ENCODE peak calls at places on chromosome 7, in four cellular contexts. W is fibroblast of lung, S is mammary epithelial cell, B is B cell. E is an unnamed sample.

GRCh38 chr7:72447465-72448204 is 35.5 kb upstream of the CALN1 start:
- DNase-seq in B (no peak), S (no peak), W (no peak), E (no peak)

GRCh38 chr7:120819861-120820260 is 38.1 kb downstream of the TSPAN12 start:
- DNase-seq in W (no peak), B (no peak), S (no peak), E (no peak)

GRCh38 chr7:33050425-33051318 is 11.9 kb downstream of the NT5C3A start:
- DNase-seq in S (peak; percentile 35), W (peak; percentile 41), B (peak; percentile 61), E (peak; percentile 25)

GRCh38 chr7:66250711-66251110 is 45.6 kb downstream of the TPST1 start:
- DNase-seq in B (no peak), S (peak; percentile 99), W (peak; percentile 98), E (no peak)

GRCh38 chr7:80604436-80604835 is 34.0 kb upstream of the CD36 start:
- DNase-seq in B (no peak), W (no peak), S (no peak), E (no peak)

GRCh38 chr7:139855498-139856270 is 26.6 kb downstream of the TBXAS1 start:
- DNase-seq in B (peak; percentile 45), W (no peak), S (no peak), E (peak; percentile 62)

GRCh38 chr7:17408245-17408903 is 109.9 kb downstream of the AHR start:
- DNase-seq in W (peak; percentile 94), S (peak; percentile 93), B (no peak), E (no peak)

GRCh38 chr7:139075031-139075652 is 34.4 kb downstream of the ZC3HAV1 start:
- DNase-seq in W (peak; percentile 59), S (peak; percentile 53), B (peak; percentile 79), E (peak; percentile 76)

GRCh38 chr7:123372368-123372767 is 162.0 kb downstream of the IQUB start:
- DNase-seq in W (no peak), S (no peak), B (no peak), E (no peak)

GRCh38 chr7:139232893-139233292 is 1.9 kb downstream of the UBN2 start:
- DNase-seq in B (no peak), W (peak; percentile 40), S (peak; percentile 78), E (no peak)

GRCh38 chr7:65477326-65477725 is 103.7 kb downstream of the ZNF92 start:
- DNase-seq in B (no peak), W (no peak), S (no peak), E (no peak)

GRCh38 chr7:39306028-39306570 is 260.1 kb upstream of the YAE1 start:
- DNase-seq in S (no peak), B (no peak), W (no peak), E (no peak)

GRCh38 chr7:68689087-68689433 is 909.2 kb upstream of the AUTS2 start:
- DNase-seq in S (no peak), B (no peak), W (peak; percentile 12), E (no peak)

GRCh38 chr7:4200546-4201094 is 481.5 kb upstream of the FOXK1 start:
- DNase-seq in B (no peak), S (peak; percentile 32), W (no peak), E (no peak)

GRCh38 chr7:33185786-33186185 is 56.4 kb downstream of the BBS9 start:
- DNase-seq in S (peak; percentile 44), B (peak; percentile 48), W (peak; percentile 49), E (peak; percentile 46)

GRCh38 chr7:38335123-38335489 is 61.7 kb upstream of the TARP start:
- DNase-seq in S (no peak), W (no peak), B (no peak), E (no peak)

GRCh38 chr7:102322202-102322715 is 34.0 kb downstream of the SPDYE6 start:
- DNase-seq in W (no peak), S (no peak), B (no peak), E (no peak)

GRCh38 chr7:45120-46090 is 147.0 kb upstream of the FAM20C start:
- DNase-seq in B (no peak), W (no peak), S (no peak), E (no peak)

GRCh38 chr7:43302211-43302711 is 189.8 kb downstream of the HECW1 start:
- DNase-seq in S (peak; percentile 84), B (no peak), W (peak; percentile 86), E (no peak)

GRCh38 chr7:155763721-155764431 is 48.4 kb downstream of the SHH start:
- DNase-seq in W (peak; percentile 16), S (no peak), B (peak; percentile 30), E (peak; percentile 69)

GRCh38 chr7:94183289-94183749 is 179.2 kb upstream of the BET1 start:
- DNase-seq in W (peak; percentile 100), S (peak; percentile 93), B (no peak), E (no peak)

GRCh38 chr7:28926871-28927597 is 31.1 kb downstream of the TRIL start:
- DNase-seq in S (peak; percentile 74), B (peak; percentile 79), W (peak; percentile 84), E (peak; percentile 77)

GRCh38 chr7:92916751-92917369 is 80.5 kb upstream of the CDK6 start:
- DNase-seq in W (peak; percentile 91), B (no peak), S (peak; percentile 78), E (no peak)

GRCh38 chr7:140397784-140398750 is at the start of gene SLC37A3:
- DNase-seq in B (peak; percentile 89), W (peak; percentile 74), S (peak; percentile 78), E (peak; percentile 96)

GRCh38 chr7:18952846-18953245 is 164.6 kb downstream of the TWIST1 start:
- DNase-seq in W (no peak), B (no peak), S (no peak), E (no peak)

GRCh38 chr7:47266799-47267198 is 315.1 kb downstream of the TNS3 start:
- DNase-seq in W (peak; percentile 28), B (no peak), S (no peak), E (no peak)

GRCh38 chr7:150994141-150994837 is 3.5 kb downstream of the NOS3 start:
- DNase-seq in W (no peak), B (no peak), S (no peak), E (no peak)

GRCh38 chr7:104653870-104654401 is 325.5 kb downstream of the LHFPL3 start:
- DNase-seq in B (no peak), S (no peak), W (peak; percentile 2), E (no peak)

GRCh38 chr7:81025360-81025759 is 106.5 kb upstream of the SEMA3C start:
- DNase-seq in B (no peak), W (no peak), S (peak; percentile 39), E (no peak)

GRCh38 chr7:143248781-143249354 is 14.4 kb upstream of the GSTK1 start:
- DNase-seq in S (peak; percentile 58), W (peak; percentile 34), B (no peak), E (no peak)

GRCh38 chr7:154409703-154410311 is 357.6 kb downstream of the DPP6 start:
- DNase-seq in B (no peak), S (peak; percentile 0), W (peak; percentile 6), E (no peak)

GRCh38 chr7:130875265-130875741 is 141.3 kb upstream of the KLF14 start:
- DNase-seq in B (peak; percentile 50), S (no peak), W (peak; percentile 41), E (peak; percentile 67)

GRCh38 chr7:69577221-69577620 is 21.1 kb upstream of the AUTS2 start:
- DNase-seq in W (peak; percentile 30), S (no peak), B (no peak), E (no peak)

GRCh38 chr7:101538596-101539459 is 90.3 kb downstream of the MYL10 start:
- DNase-seq in S (peak; percentile 25), B (peak; percentile 68), W (peak; percentile 10), E (peak; percentile 83)

GRCh38 chr7:38179719-38180333 is 1.8 kb downstream of the STARD3NL start:
- DNase-seq in S (no peak), W (peak; percentile 29), B (no peak), E (no peak)

GRCh38 chr7:22725585-22725984 is 1.4 kb upstream of the IL6 start:
- DNase-seq in B (peak; percentile 42), W (peak; percentile 44), S (no peak), E (peak; percentile 52)

GRCh38 chr7:33043875-33044718 is 18.5 kb downstream of the NT5C3A start:
- DNase-seq in S (no peak), W (no peak), B (no peak), E (no peak)

GRCh38 chr7:11345621-11346020 is 371.9 kb downstream of the PHF14 start:
- DNase-seq in W (peak; percentile 87), S (no peak), B (no peak), E (no peak)

GRCh38 chr7:11343136-11343535 is 369.5 kb downstream of the PHF14 start:
- DNase-seq in B (no peak), S (no peak), W (peak; percentile 18), E (no peak)

GRCh38 chr7:11343818-11344413 is 370.2 kb downstream of the PHF14 start:
- DNase-seq in W (peak; percentile 30), S (peak; percentile 28), B (peak; percentile 40), E (peak; percentile 9)

GRCh38 chr7:11346312-11346711 is 372.6 kb downstream of the PHF14 start:
- DNase-seq in B (no peak), W (peak; percentile 3), S (no peak), E (no peak)

GRCh38 chr7:11341285-11341944 is 367.7 kb downstream of the PHF14 start:
- DNase-seq in B (no peak), S (no peak), W (peak; percentile 17), E (no peak)
- TF ChIP-seq CTCF in B (no peak), S (peak; percentile 50), W (peak; percentile 41), E (peak; percentile 64)

GRCh38 chr7:91876391-91877133 is 3.9 kb downstream of the MTERF1 start:
- DNase-seq in B (no peak), W (peak; percentile 18), S (peak; percentile 44), E (no peak)
- TF ChIP-seq CTCF in B (no peak), W (peak; percentile 59), S (peak; percentile 74), E (no peak)

DNA sequence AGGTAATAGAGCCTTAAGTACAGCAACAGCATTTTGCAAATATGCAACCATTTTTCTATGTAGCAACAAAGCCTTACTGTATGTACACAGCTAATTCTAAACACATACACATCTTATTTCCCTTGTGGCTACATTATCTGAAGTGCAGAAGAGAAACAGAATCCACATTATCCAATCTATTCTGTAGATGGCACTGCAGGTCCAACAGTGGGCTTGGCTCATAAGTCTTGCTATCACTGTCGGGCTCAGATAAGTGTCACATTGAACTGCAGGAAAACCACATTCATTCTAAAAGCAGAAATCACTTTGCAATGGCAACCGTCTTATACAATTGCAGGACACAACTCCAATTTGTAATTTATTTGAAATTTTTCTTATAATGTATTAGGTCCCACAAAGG is 109.8 kb upstream of the NOBOX start:
- DNase-seq in S (no peak), B (no peak), W (no peak), E (no peak)
- TF ChIP-seq CTCF in S (peak; percentile 40), B (no peak), W (no peak), E (peak; percentile 41)

GRCh38 chr7:106568680-106569499 is 92.1 kb downstream of the CCDC71L start:
- DNase-seq in S (peak; percentile 85), W (peak; percentile 63), B (no peak), E (no peak)
- TF ChIP-seq CTCF in S (peak; percentile 4), W (no peak), B (no peak), E (no peak)

GRCh38 chr7:5424689-5425506 is 1.3 kb upstream of the TNRC18 start:
- DNase-seq in S (peak; percentile 35), W (peak; percentile 59), B (peak; percentile 45), E (no peak)
- TF ChIP-seq CTCF in S (no peak), W (no peak), B (no peak), E (no peak)